ENCODE peak calls at places on chromosomes 2 and 18, in four cellular contexts. One of them, this sample, is unnamed.
A peak's percentile ranks its signal among the peaks of the same experiment; 100 is the strongest.

GRCh38 chr2:232116839-232117238 is 155.3 kb downstream of the DIS3L2 start:
- DNase-seq in GM12878: no peak
- DNase-seq in K562: no peak
- DNase-seq in HepG2: no peak
- DNase-seq in this sample: no peak

GRCh38 chr2:18413794-18414396 is 146.6 kb downstream of the RDH14 start:
- DNase-seq in GM12878: no peak
- DNase-seq in K562: no peak
- DNase-seq in HepG2: no peak
- DNase-seq in this sample: no peak

GRCh38 chr2:210591663-210592062 is 35.3 kb downstream of the CPS1 start:
- DNase-seq in GM12878: no peak
- DNase-seq in K562: no peak
- DNase-seq in HepG2: no peak
- DNase-seq in this sample: no peak

GRCh38 chr2:135875491-135876065 is 665 bp downstream of the MCM6 start:
- DNase-seq in GM12878: no peak
- DNase-seq in K562: peak; percentile 38
- DNase-seq in HepG2: no peak
- DNase-seq in this sample: peak; percentile 69

GRCh38 chr2:13968811-13969210 is 663.7 kb upstream of the LRATD1 start:
- DNase-seq in GM12878: no peak
- DNase-seq in K562: no peak
- DNase-seq in HepG2: no peak
- DNase-seq in this sample: no peak

GRCh38 chr2:215137741-215138340 is 585 bp downstream of the ABCA12 start:
- DNase-seq in GM12878: no peak
- DNase-seq in K562: no peak
- DNase-seq in HepG2: no peak
- DNase-seq in this sample: peak; percentile 19

GRCh38 chr2:181573140-181573736 is 83.7 kb downstream of the CERKL start:
- DNase-seq in GM12878: no peak
- DNase-seq in K562: no peak
- DNase-seq in HepG2: peak; percentile 45
- DNase-seq in this sample: peak; percentile 26

GRCh38 chr2:133459590-133459989 is 108.7 kb downstream of the NCKAP5 start:
- DNase-seq in GM12878: no peak
- DNase-seq in K562: no peak
- DNase-seq in HepG2: no peak
- DNase-seq in this sample: no peak

GRCh38 chr2:55268288-55268906 is 634 bp downstream of the MTIF2 start:
- DNase-seq in GM12878: no peak
- DNase-seq in K562: no peak
- DNase-seq in HepG2: peak; percentile 23
- DNase-seq in this sample: no peak

GRCh38 chr2:195612515-195613495 is 44.2 kb upstream of the SLC39A10 start:
- DNase-seq in GM12878: no peak
- DNase-seq in K562: no peak
- DNase-seq in HepG2: peak; percentile 57
- DNase-seq in this sample: no peak

GRCh38 chr2:108968619-108969018 is 20.4 kb downstream of the EDAR start:
- DNase-seq in GM12878: no peak
- DNase-seq in K562: no peak
- DNase-seq in HepG2: no peak
- DNase-seq in this sample: no peak

GRCh38 chr2:218272531-218273212 is 2.4 kb downstream of the PNKD start:
- DNase-seq in GM12878: peak; percentile 59
- DNase-seq in K562: peak; percentile 57
- DNase-seq in HepG2: peak; percentile 84
- DNase-seq in this sample: peak; percentile 79

GRCh38 chr18:62739911-62740310 is 24.6 kb downstream of the PHLPP1 start:
- DNase-seq in GM12878: no peak
- DNase-seq in K562: no peak
- DNase-seq in HepG2: no peak
- DNase-seq in this sample: no peak

GRCh38 chr18:23588836-23589560 is 2.7 kb upstream of the NPC1 start:
- DNase-seq in GM12878: no peak
- DNase-seq in K562: no peak
- DNase-seq in HepG2: peak; percentile 31
- DNase-seq in this sample: no peak

GRCh38 chr2:229715895-229716507 is 1.6 kb upstream of the DNER start:
- DNase-seq in GM12878: no peak
- DNase-seq in K562: peak; percentile 22
- DNase-seq in HepG2: peak; percentile 34
- DNase-seq in this sample: peak; percentile 48

GRCh38 chr2:232635820-232636219 is 2.4 kb downstream of the EFHD1 start:
- DNase-seq in GM12878: no peak
- DNase-seq in K562: no peak
- DNase-seq in HepG2: no peak
- DNase-seq in this sample: no peak

GRCh38 chr2:78992451-78992806 is 33.1 kb upstream of the REG3G start:
- DNase-seq in GM12878: no peak
- DNase-seq in K562: peak; percentile 13
- DNase-seq in HepG2: peak; percentile 19
- DNase-seq in this sample: peak; percentile 28

GRCh38 chr18:73829146-73829545 is 318.5 kb downstream of the FBXO15 start:
- DNase-seq in GM12878: no peak
- DNase-seq in K562: no peak
- DNase-seq in HepG2: no peak
- DNase-seq in this sample: no peak

GRCh38 chr18:1104265-1104792 is 199.7 kb downstream of the ADCYAP1 start:
- DNase-seq in GM12878: no peak
- DNase-seq in K562: no peak
- DNase-seq in HepG2: no peak
- DNase-seq in this sample: no peak

GRCh38 chr2:109388018-109388417 is 225.7 kb downstream of the SEPTIN10 start:
- DNase-seq in GM12878: no peak
- DNase-seq in K562: no peak
- DNase-seq in HepG2: no peak
- DNase-seq in this sample: no peak

GRCh38 chr2:86760371-86760770 is 30.3 kb downstream of the CD8A start:
- DNase-seq in GM12878: no peak
- DNase-seq in K562: no peak
- DNase-seq in HepG2: no peak
- DNase-seq in this sample: no peak

GRCh38 chr2:33660416-33661118 is 61.5 kb upstream of the FAM98A start:
- DNase-seq in GM12878: no peak
- DNase-seq in K562: no peak
- DNase-seq in HepG2: no peak
- DNase-seq in this sample: no peak

GRCh38 chr2:132559326-132559725 is 110.7 kb downstream of the LYPD1 start:
- DNase-seq in GM12878: no peak
- DNase-seq in K562: no peak
- DNase-seq in HepG2: no peak
- DNase-seq in this sample: no peak

GRCh38 chr2:219060821-219061791 is at the start of gene IHH:
- DNase-seq in GM12878: no peak
- DNase-seq in K562: no peak
- DNase-seq in HepG2: no peak
- DNase-seq in this sample: peak; percentile 81

GRCh38 chr2:45330617-45331016 is 280.4 kb downstream of the SRBD1 start:
- DNase-seq in GM12878: no peak
- DNase-seq in K562: no peak
- DNase-seq in HepG2: peak; percentile 54
- DNase-seq in this sample: no peak

GRCh38 chr2:134420256-134420655 is 166.4 kb downstream of the MGAT5 start:
- DNase-seq in GM12878: no peak
- DNase-seq in K562: no peak
- DNase-seq in HepG2: no peak
- DNase-seq in this sample: no peak

GRCh38 chr18:46721331-46721730 is 35.5 kb downstream of the ST8SIA5 start:
- DNase-seq in GM12878: no peak
- DNase-seq in K562: no peak
- DNase-seq in HepG2: no peak
- DNase-seq in this sample: no peak

GRCh38 chr18:58152216-58152615 is 108.2 kb downstream of the NEDD4L start:
- DNase-seq in GM12878: no peak
- DNase-seq in K562: no peak
- DNase-seq in HepG2: no peak
- DNase-seq in this sample: no peak

GRCh38 chr18:3368193-3368592 is 81.8 kb upstream of the TGIF1 start:
- DNase-seq in GM12878: no peak
- DNase-seq in K562: no peak
- DNase-seq in HepG2: no peak
- DNase-seq in this sample: no peak

GRCh38 chr2:181683518-181684453 is 3.5 kb upstream of the NEUROD1 start:
- DNase-seq in GM12878: no peak
- DNase-seq in K562: peak; percentile 21
- DNase-seq in HepG2: no peak
- DNase-seq in this sample: peak; percentile 92

GRCh38 chr2:112121682-112122254 is 16.4 kb upstream of the FBLN7 start:
- DNase-seq in GM12878: no peak
- DNase-seq in K562: no peak
- DNase-seq in HepG2: peak; percentile 55
- DNase-seq in this sample: peak; percentile 29
- TF ChIP-seq SMC3 in GM12878: peak; percentile 47
- TF ChIP-seq SMC3 in K562: peak; percentile 34
- TF ChIP-seq SMC3 in HepG2: peak; percentile 84
- TF ChIP-seq SMC3 in this sample: peak; percentile 32

GRCh38 chr2:113891265-113891959 is 1.5 kb downstream of the ACTR3 start:
- DNase-seq in GM12878: no peak
- DNase-seq in K562: no peak
- DNase-seq in HepG2: no peak
- DNase-seq in this sample: no peak
- H3K79me2 ChIP-seq in GM12878: peaks cover 93% of the 10 kb centered on the region
- H3K79me2 ChIP-seq in K562: peaks cover 86% of the 10 kb centered on the region
- H3K79me2 ChIP-seq in HepG2: peaks cover 69% of the 10 kb centered on the region
- H3K79me2 ChIP-seq in this sample: peaks cover 86% of the 10 kb centered on the region

GRCh38 chr2:206445948-206446347 is 2.6 kb downstream of the ADAM23 start:
- DNase-seq in GM12878: no peak
- DNase-seq in K562: no peak
- DNase-seq in HepG2: no peak
- DNase-seq in this sample: no peak

GRCh38 chr2:206438196-206438727 is 5.1 kb upstream of the ADAM23 start:
- DNase-seq in GM12878: no peak
- DNase-seq in K562: no peak
- DNase-seq in HepG2: no peak
- DNase-seq in this sample: no peak

GRCh38 chr2:206442854-206443734 is at the start of gene ADAM23:
- DNase-seq in GM12878: no peak
- DNase-seq in K562: peak; percentile 30
- DNase-seq in HepG2: no peak
- DNase-seq in this sample: peak; percentile 97

GRCh38 chr2:206442516-206442853 is 847 bp upstream of the ADAM23 start:
- DNase-seq in GM12878: no peak
- DNase-seq in K562: no peak
- DNase-seq in HepG2: no peak
- DNase-seq in this sample: no peak

DNA sequence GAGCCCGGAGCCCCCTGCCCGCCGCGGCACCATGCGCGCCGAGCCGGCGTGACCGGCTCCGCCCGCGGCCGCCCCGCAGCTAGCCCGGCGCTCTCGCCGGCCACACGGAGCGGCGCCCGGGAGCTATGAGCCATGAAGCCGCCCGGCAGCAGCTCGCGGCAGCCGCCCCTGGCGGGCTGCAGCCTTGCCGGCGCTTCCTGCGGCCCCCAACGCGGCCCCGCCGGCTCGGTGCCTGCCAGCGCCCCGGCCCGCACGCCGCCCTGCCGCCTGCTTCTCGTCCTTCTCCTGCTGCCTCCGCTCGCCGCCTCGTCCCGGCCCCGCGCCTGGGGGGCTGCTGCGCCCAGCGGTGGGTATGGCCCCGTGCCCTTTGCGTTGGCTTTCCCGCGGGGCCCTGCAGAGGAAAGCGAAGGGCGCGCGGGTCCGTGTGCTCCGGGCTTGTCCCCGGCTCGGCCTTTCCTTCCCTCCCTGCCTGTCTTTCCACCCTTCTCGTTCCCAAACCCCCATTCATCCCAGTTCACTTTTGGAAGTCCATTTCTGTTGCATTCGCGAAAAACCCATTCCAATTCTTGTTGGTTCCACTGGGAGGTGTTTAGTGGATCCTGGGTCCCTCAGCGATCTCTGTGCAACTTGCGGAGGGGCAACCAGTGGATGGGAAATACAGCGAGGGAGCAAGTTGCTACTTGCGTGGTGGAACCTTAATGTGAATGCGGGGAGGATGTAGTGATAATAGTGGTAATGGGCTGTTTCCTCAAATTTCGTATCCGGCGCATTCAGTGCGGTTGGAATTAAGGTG is 599 bp downstream of the ADAM23 start:
- DNase-seq in GM12878: no peak
- DNase-seq in K562: no peak
- DNase-seq in HepG2: no peak
- DNase-seq in this sample: peak; percentile 85
- TF ChIP-seq SMC3 in GM12878: no peak
- TF ChIP-seq SMC3 in K562: no peak
- TF ChIP-seq SMC3 in HepG2: no peak
- TF ChIP-seq SMC3 in this sample: no peak

DNA sequence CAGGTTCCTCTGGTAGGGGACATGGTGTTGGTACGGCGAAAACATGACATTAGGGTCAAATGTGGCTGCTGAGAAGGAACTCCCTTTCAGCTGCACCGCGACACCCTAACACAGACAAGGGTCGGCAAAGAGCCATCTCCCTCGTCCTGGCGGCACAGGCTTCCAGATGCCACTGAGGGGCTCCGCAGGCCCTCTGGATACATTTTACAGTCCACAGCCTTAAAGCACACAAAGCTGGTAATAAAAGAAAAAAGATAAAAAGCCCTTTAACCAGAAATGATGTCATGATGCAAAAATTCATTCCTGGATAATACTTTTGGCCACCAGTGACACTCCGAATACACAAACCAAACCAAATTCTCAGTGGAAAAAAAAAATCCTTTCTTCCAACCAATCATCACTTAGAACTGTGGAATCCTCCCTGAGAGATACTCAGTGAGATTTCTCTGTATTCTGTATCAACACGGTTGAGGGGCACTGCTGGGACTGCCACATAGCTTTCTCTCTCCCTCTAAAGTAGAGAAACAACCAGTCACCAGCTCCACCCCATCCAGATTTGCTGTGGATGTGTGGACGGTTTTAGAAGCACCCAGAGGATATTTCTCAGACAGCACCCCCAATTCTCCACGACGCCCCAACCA is 174.8 kb downstream of the HDAC4 start:
- DNase-seq in GM12878: no peak
- DNase-seq in K562: no peak
- DNase-seq in HepG2: no peak
- DNase-seq in this sample: no peak
- H3K79me2 ChIP-seq in GM12878: no peaks in the 10 kb centered on the region
- H3K79me2 ChIP-seq in K562: no peaks in the 10 kb centered on the region
- H3K79me2 ChIP-seq in HepG2: peaks cover 11% of the 10 kb centered on the region
- H3K79me2 ChIP-seq in this sample: peaks cover 2% of the 10 kb centered on the region

DNA sequence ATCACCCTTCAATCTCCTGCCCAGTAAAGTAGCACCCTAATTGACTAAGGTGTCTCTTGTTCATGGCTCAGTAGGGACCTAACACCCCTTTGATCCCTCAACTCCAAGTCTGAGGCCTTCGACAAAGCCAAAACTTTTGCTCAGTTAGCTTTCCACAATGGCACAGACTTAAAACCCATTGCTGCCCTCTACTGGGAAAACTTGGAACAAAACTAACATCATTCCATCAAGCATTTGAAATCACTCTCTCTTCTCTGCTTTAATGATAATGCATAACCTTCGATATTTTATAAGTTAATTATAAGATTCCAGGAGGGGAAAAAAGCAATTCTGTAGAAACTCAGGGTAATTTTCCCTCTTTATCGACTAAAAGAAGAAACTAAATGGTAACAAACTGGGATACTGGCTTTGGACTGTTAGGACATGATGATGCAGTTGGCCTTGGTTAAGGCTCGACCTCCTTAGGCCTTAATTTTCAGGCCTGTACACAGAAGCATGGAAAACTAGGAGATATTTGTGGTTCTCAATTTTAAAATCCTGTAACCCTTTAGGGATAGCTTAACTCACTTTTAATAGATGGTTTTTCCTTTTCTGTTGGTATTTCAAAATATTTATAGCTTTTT is 127.8 kb downstream of the STK39 start:
- DNase-seq in GM12878: no peak
- DNase-seq in K562: peak; percentile 48
- DNase-seq in HepG2: peak; percentile 58
- DNase-seq in this sample: no peak
- TF ChIP-seq SMC3 in GM12878: peak; percentile 48
- TF ChIP-seq SMC3 in K562: peak; percentile 53
- TF ChIP-seq SMC3 in HepG2: peak; percentile 46
- TF ChIP-seq SMC3 in this sample: peak; percentile 42

This sample was measured in SK-N-SH.